ENCODE peak calls at places on chromosome 20, in six cellular contexts. H is neural progenitor cell, U is astrocyte, I is PC-9, V is IMR-90, E is H9. R is an unnamed sample. For H3K27me3, the result is how much of the 10 kb centered on the place peaks cover.

GRCh38 chr20:7291946-7292345 is 524.5 kb downstream of the BMP2 start:
- DNase-seq in V (no peak), U (peak), H (no peak), E (no peak), I (no peak), R (no peak)

GRCh38 chr20:3010985-3011723 is 32.3 kb upstream of the GNRH2 start:
- DNase-seq in E (no peak), I (no peak), U (peak), V (peak), H (no peak), R (peak)

GRCh38 chr20:19967441-19967840 is 49.7 kb upstream of the NAA20 start:
- DNase-seq in E (no peak), V (no peak), H (no peak), I (no peak), U (no peak), R (no peak)

GRCh38 chr20:45987108-45987780 is 15.2 kb upstream of the ZNF335 start:
- DNase-seq in I (peak), E (peak), V (peak), U (no peak), H (peak), R (peak)

GRCh38 chr20:21244808-21245207 is 58.3 kb upstream of the XRN2 start:
- DNase-seq in E (no peak), V (no peak), H (no peak), U (no peak), I (no peak), R (no peak)

GRCh38 chr20:61704661-61705060 is 361.0 kb downstream of the TAF4 start:
- DNase-seq in H (no peak), V (no peak), U (no peak), E (no peak), I (no peak), R (no peak)

GRCh38 chr20:47500554-47500953 is 1.1 kb upstream of the NCOA3 start:
- DNase-seq in V (no peak), U (no peak), H (no peak), E (no peak), I (no peak), R (no peak)

GRCh38 chr20:25025091-25025861 is 32.7 kb downstream of the ACSS1 start:
- DNase-seq in I (no peak), E (no peak), V (no peak), U (no peak), H (no peak), R (peak)

GRCh38 chr20:53823121-53823764 is 229.6 kb upstream of the ZNF217 start:
- DNase-seq in E (no peak), V (no peak), H (no peak), U (no peak), I (no peak), R (no peak)

GRCh38 chr20:37697314-37697713 is 3.5 kb downstream of the CTNNBL1 start:
- DNase-seq in E (no peak), I (no peak), H (no peak), V (no peak), U (no peak), R (no peak)

GRCh38 chr20:6663751-6664388 is 103.6 kb upstream of the BMP2 start:
- DNase-seq in I (no peak), H (no peak), E (no peak), V (no peak), U (peak), R (no peak)

GRCh38 chr20:10217517-10218410 is 866 bp upstream of the SNAP25 start:
- DNase-seq in U (peak), V (peak), E (peak), I (no peak), H (peak), R (peak)

GRCh38 chr20:10221022-10221421 is 2.4 kb downstream of the SNAP25 start:
- DNase-seq in V (no peak), U (no peak), H (no peak), E (no peak), I (no peak), R (no peak)

GRCh38 chr20:10219452-10219791 is 792 bp downstream of the SNAP25 start:
- DNase-seq in I (no peak), U (peak), H (peak), E (peak), V (peak), R (peak)

GRCh38 chr20:10219993-10220750 is 1.5 kb downstream of the SNAP25 start:
- DNase-seq in H (no peak), E (no peak), U (no peak), I (no peak), V (no peak), R (no peak)

GRCh38 chr20:10218536-10219451 is at the start of gene SNAP25:
- DNase-seq in I (no peak), E (peak), V (peak), H (peak), U (peak), R (peak)
- H2AFZ ChIP-seq in I (no peak), E (peak), V (peak), H (peak), U (peak), R (peak)

GRCh38 chr20:44091026-44091425 is 96.0 kb downstream of the JPH2 start:
- DNase-seq in E (peak), U (no peak), I (no peak), H (no peak), V (no peak), R (no peak)

GRCh38 chr20:44093249-44093582 is 93.8 kb downstream of the JPH2 start:
- DNase-seq in V (no peak), I (no peak), E (no peak), H (no peak), U (no peak), R (no peak)

GRCh38 chr20:44089987-44090674 is 96.9 kb downstream of the JPH2 start:
- DNase-seq in U (peak), V (peak), E (no peak), I (no peak), H (no peak), R (no peak)

GRCh38 chr20:44095831-44096230 is 91.2 kb downstream of the JPH2 start:
- DNase-seq in H (no peak), V (no peak), U (no peak), E (no peak), I (no peak), R (no peak)

DNA sequence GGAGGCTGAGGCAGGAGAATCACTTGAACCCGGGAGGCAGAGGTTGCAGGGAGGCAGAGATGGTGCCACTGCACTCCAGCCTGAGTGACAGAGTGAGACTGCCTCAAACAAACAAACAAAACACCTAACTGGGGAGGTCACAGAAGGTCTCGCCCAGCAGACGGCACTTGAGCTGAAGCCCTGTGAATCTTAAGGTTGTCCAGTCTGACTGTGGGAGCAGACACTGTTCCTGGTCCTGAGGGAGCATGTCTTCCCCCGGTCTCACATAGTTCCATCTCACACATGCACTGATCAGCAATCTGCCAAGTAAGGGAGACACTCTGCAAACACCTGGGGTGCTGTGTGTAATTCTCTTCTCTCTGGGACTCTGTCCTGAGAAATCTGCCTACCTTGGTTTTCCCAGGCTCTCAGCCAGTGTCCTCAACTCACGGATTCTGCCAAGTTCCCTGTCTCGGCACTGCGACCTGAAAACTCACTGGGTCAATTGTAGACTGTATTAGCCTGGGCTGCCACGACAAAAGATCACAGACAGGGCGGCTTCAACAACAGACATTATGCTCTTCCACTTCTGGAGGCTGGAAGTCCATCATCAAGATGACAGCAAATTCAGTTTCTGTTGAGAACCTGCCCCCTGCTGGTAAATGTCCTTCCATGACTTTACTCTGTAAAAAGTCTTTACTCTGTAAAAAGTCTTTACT is 94.3 kb downstream of the JPH2 start:
- DNase-seq in H (peak), E (peak), I (no peak), U (peak), V (peak), R (peak)
- TF ChIP-seq CTCF in H (peak), E (peak), I (peak), U (peak), V (peak), R (peak)

GRCh38 chr20:43973671-43974450 is 59.2 kb downstream of the TOX2 start:
- DNase-seq in U (no peak), H (no peak), E (no peak), V (no peak), I (no peak), R (no peak)
- H3K27me3 ChIP-seq in U (under half), H (under half), E (under half), V (under half), I (under half), R (under half)

GRCh38 chr20:33653900-33654596 is 8.1 kb upstream of the C20orf144 start:
- DNase-seq in E (peak), V (no peak), I (peak), H (no peak), U (no peak), R (peak)
- H2AFZ ChIP-seq in E (no peak), V (no peak), I (no peak), H (no peak), U (no peak), R (no peak)